ENCODE peak calls at places on chromosomes 16 and 17, in five cellular contexts. One of them, this sample, is unnamed. For H3K27me3, the result is how much of the 10 kb centered on the place peaks cover.

GRCh38 chr16:24609740-24610420 is 70.5 kb downstream of the RBBP6 start:
- DNase-seq in endodermal cell: peak
- DNase-seq in PC-3: no peak
- DNase-seq in CD4-positive, CD25-positive, alpha-beta regulatory T cell: no peak
- DNase-seq in uterus: peak
- DNase-seq in this sample: no peak

GRCh38 chr17:66602659-66603363 is 232.1 kb upstream of the CACNG5 start:
- DNase-seq in endodermal cell: peak
- DNase-seq in PC-3: no peak
- DNase-seq in CD4-positive, CD25-positive, alpha-beta regulatory T cell: no peak
- DNase-seq in uterus: peak
- DNase-seq in this sample: no peak

GRCh38 chr16:58264961-58265479 is 29.8 kb downstream of the PRSS54 start:
- DNase-seq in endodermal cell: no peak
- DNase-seq in PC-3: peak
- DNase-seq in CD4-positive, CD25-positive, alpha-beta regulatory T cell: no peak
- DNase-seq in uterus: no peak
- DNase-seq in this sample: no peak

GRCh38 chr17:21214777-21215541 is 998 bp upstream of the TMEM11 start:
- DNase-seq in endodermal cell: peak
- DNase-seq in PC-3: peak
- DNase-seq in CD4-positive, CD25-positive, alpha-beta regulatory T cell: no peak
- DNase-seq in uterus: no peak
- DNase-seq in this sample: no peak

GRCh38 chr16:58037365-58038057 is 12.0 kb downstream of the MMP15 start:
- DNase-seq in endodermal cell: no peak
- DNase-seq in PC-3: no peak
- DNase-seq in CD4-positive, CD25-positive, alpha-beta regulatory T cell: no peak
- DNase-seq in uterus: no peak
- DNase-seq in this sample: no peak

GRCh38 chr16:89484923-89485679 is 5.3 kb downstream of the ANKRD11 start:
- DNase-seq in endodermal cell: peak
- DNase-seq in PC-3: no peak
- DNase-seq in CD4-positive, CD25-positive, alpha-beta regulatory T cell: peak
- DNase-seq in uterus: no peak
- DNase-seq in this sample: peak

GRCh38 chr17:28901866-28902818 is 737 bp downstream of the DHRS13 start:
- DNase-seq in endodermal cell: no peak
- DNase-seq in PC-3: no peak
- DNase-seq in CD4-positive, CD25-positive, alpha-beta regulatory T cell: peak
- DNase-seq in uterus: peak
- DNase-seq in this sample: no peak

GRCh38 chr16:83400234-83400633 is 407.5 kb upstream of the HSBP1 start:
- DNase-seq in endodermal cell: peak
- DNase-seq in PC-3: no peak
- DNase-seq in CD4-positive, CD25-positive, alpha-beta regulatory T cell: no peak
- DNase-seq in uterus: no peak
- DNase-seq in this sample: no peak

GRCh38 chr17:36212958-36213357 is 2.1 kb downstream of the CCL4L2 start:
- DNase-seq in endodermal cell: peak
- DNase-seq in PC-3: no peak
- DNase-seq in CD4-positive, CD25-positive, alpha-beta regulatory T cell: no peak
- DNase-seq in uterus: no peak
- DNase-seq in this sample: no peak

GRCh38 chr16:12339686-12340085 is 363.2 kb downstream of the SNX29 start:
- DNase-seq in endodermal cell: no peak
- DNase-seq in PC-3: no peak
- DNase-seq in CD4-positive, CD25-positive, alpha-beta regulatory T cell: no peak
- DNase-seq in uterus: no peak
- DNase-seq in this sample: no peak

GRCh38 chr17:27975146-27976011 is 67.1 kb upstream of the NLK start:
- DNase-seq in endodermal cell: peak
- DNase-seq in PC-3: peak
- DNase-seq in CD4-positive, CD25-positive, alpha-beta regulatory T cell: no peak
- DNase-seq in uterus: no peak
- DNase-seq in this sample: no peak

GRCh38 chr17:68753985-68754769 is 153.0 kb upstream of the FAM20A start:
- DNase-seq in endodermal cell: no peak
- DNase-seq in PC-3: no peak
- DNase-seq in CD4-positive, CD25-positive, alpha-beta regulatory T cell: no peak
- DNase-seq in uterus: no peak
- DNase-seq in this sample: no peak

GRCh38 chr16:76946879-76947278 is 244.1 kb upstream of the MON1B start:
- DNase-seq in endodermal cell: no peak
- DNase-seq in PC-3: peak
- DNase-seq in CD4-positive, CD25-positive, alpha-beta regulatory T cell: no peak
- DNase-seq in uterus: no peak
- DNase-seq in this sample: no peak

GRCh38 chr17:7004398-7005253 is 7.8 kb upstream of the RNASEK start:
- DNase-seq in endodermal cell: peak
- DNase-seq in PC-3: peak
- DNase-seq in CD4-positive, CD25-positive, alpha-beta regulatory T cell: peak
- DNase-seq in uterus: no peak
- DNase-seq in this sample: peak

GRCh38 chr17:5499790-5500189 is 13.4 kb downstream of the MIS12 start:
- DNase-seq in endodermal cell: peak
- DNase-seq in PC-3: no peak
- DNase-seq in CD4-positive, CD25-positive, alpha-beta regulatory T cell: no peak
- DNase-seq in uterus: peak
- DNase-seq in this sample: no peak

GRCh38 chr16:84839054-84839453 is 19.3 kb downstream of the CRISPLD2 start:
- DNase-seq in endodermal cell: no peak
- DNase-seq in PC-3: peak
- DNase-seq in CD4-positive, CD25-positive, alpha-beta regulatory T cell: no peak
- DNase-seq in uterus: no peak
- DNase-seq in this sample: no peak

GRCh38 chr16:85986931-85987749 is 88.2 kb downstream of the IRF8 start:
- DNase-seq in endodermal cell: peak
- DNase-seq in PC-3: no peak
- DNase-seq in CD4-positive, CD25-positive, alpha-beta regulatory T cell: peak
- DNase-seq in uterus: no peak
- DNase-seq in this sample: peak

GRCh38 chr17:7916799-7917198 is 710 bp upstream of the RNF227 start:
- DNase-seq in endodermal cell: peak
- DNase-seq in PC-3: no peak
- DNase-seq in CD4-positive, CD25-positive, alpha-beta regulatory T cell: no peak
- DNase-seq in uterus: peak
- DNase-seq in this sample: no peak

GRCh38 chr16:46745594-46745993 is 2.5 kb downstream of the MYLK3 start:
- DNase-seq in endodermal cell: peak
- DNase-seq in PC-3: no peak
- DNase-seq in CD4-positive, CD25-positive, alpha-beta regulatory T cell: no peak
- DNase-seq in uterus: no peak
- DNase-seq in this sample: no peak

GRCh38 chr16:71345031-71345430 is 13.5 kb upstream of the CALB2 start:
- DNase-seq in endodermal cell: no peak
- DNase-seq in PC-3: no peak
- DNase-seq in CD4-positive, CD25-positive, alpha-beta regulatory T cell: no peak
- DNase-seq in uterus: no peak
- DNase-seq in this sample: no peak

GRCh38 chr17:4040784-4041183 is 76.5 kb upstream of the ATP2A3 start:
- DNase-seq in endodermal cell: no peak
- DNase-seq in PC-3: no peak
- DNase-seq in CD4-positive, CD25-positive, alpha-beta regulatory T cell: no peak
- DNase-seq in uterus: no peak
- DNase-seq in this sample: no peak

GRCh38 chr16:10692470-10692869 is 2.3 kb downstream of the TEKT5 start:
- DNase-seq in endodermal cell: no peak
- DNase-seq in PC-3: no peak
- DNase-seq in CD4-positive, CD25-positive, alpha-beta regulatory T cell: no peak
- DNase-seq in uterus: no peak
- DNase-seq in this sample: no peak

GRCh38 chr16:82980810-82981209 is 354.0 kb downstream of the CDH13 start:
- DNase-seq in endodermal cell: no peak
- DNase-seq in PC-3: no peak
- DNase-seq in CD4-positive, CD25-positive, alpha-beta regulatory T cell: no peak
- DNase-seq in uterus: no peak
- DNase-seq in this sample: no peak

GRCh38 chr16:11350531-11351335 is 5.5 kb downstream of the RMI2 start:
- DNase-seq in endodermal cell: no peak
- DNase-seq in PC-3: peak
- DNase-seq in CD4-positive, CD25-positive, alpha-beta regulatory T cell: no peak
- DNase-seq in uterus: no peak
- DNase-seq in this sample: no peak

GRCh38 chr16:86573646-86574508 is 4.5 kb upstream of the FOXL1 start:
- DNase-seq in endodermal cell: peak
- DNase-seq in PC-3: no peak
- DNase-seq in CD4-positive, CD25-positive, alpha-beta regulatory T cell: no peak
- DNase-seq in uterus: no peak
- DNase-seq in this sample: no peak

DNA sequence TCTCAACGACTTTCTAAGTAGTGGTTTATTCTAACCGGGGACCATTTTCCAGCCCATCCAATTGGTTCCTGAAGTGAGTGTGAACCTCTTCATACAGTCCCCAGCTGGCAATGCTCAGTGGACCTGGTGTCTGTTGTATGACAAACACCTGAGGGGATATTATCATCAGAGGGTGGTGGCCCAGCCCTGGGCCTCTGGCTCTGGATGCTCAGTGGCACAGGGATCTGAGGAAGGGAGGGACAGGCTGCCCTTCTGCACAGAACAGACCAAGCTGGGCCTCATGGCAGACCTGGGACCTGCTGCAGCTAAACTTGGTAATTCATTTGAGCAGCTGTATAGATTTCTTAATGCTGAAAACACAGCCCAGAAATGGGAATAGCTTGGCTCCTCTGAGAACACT is 72.6 kb downstream of the IRX5 start:
- DNase-seq in endodermal cell: no peak
- DNase-seq in PC-3: no peak
- DNase-seq in CD4-positive, CD25-positive, alpha-beta regulatory T cell: no peak
- DNase-seq in uterus: no peak
- DNase-seq in this sample: no peak
- H3K27me3 ChIP-seq in endodermal cell: under half
- H3K27me3 ChIP-seq in PC-3: under half
- H3K27me3 ChIP-seq in CD4-positive, CD25-positive, alpha-beta regulatory T cell: under half
- H3K27me3 ChIP-seq in uterus: under half
- H3K27me3 ChIP-seq in this sample: under half

DNA sequence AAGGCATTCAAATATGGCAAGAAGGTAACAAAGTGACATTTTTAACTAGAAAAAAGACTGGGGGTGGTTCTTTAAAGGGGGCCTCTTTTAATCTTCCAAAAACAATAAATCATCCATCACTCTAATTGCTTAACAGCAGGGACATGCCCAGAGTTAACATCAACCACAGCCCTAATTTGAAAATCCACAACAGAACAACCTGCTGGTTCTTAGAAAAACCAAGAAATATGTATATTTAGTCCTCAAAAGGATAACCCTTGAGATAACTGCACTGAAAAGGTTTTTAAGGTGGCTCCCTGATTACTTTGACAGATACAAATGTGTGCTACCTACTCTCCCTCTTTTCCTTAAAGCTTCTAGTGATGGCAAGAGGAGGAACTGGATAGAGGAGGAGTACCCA is 54.4 kb downstream of the N4BP1 start:
- DNase-seq in endodermal cell: no peak
- DNase-seq in PC-3: no peak
- DNase-seq in CD4-positive, CD25-positive, alpha-beta regulatory T cell: no peak
- DNase-seq in uterus: no peak
- DNase-seq in this sample: no peak
- H3K27ac ChIP-seq in endodermal cell: no peak
- H3K27ac ChIP-seq in PC-3: no peak
- H3K27ac ChIP-seq in CD4-positive, CD25-positive, alpha-beta regulatory T cell: no peak
- H3K27ac ChIP-seq in uterus: no peak
- H3K27ac ChIP-seq in this sample: no peak

DNA sequence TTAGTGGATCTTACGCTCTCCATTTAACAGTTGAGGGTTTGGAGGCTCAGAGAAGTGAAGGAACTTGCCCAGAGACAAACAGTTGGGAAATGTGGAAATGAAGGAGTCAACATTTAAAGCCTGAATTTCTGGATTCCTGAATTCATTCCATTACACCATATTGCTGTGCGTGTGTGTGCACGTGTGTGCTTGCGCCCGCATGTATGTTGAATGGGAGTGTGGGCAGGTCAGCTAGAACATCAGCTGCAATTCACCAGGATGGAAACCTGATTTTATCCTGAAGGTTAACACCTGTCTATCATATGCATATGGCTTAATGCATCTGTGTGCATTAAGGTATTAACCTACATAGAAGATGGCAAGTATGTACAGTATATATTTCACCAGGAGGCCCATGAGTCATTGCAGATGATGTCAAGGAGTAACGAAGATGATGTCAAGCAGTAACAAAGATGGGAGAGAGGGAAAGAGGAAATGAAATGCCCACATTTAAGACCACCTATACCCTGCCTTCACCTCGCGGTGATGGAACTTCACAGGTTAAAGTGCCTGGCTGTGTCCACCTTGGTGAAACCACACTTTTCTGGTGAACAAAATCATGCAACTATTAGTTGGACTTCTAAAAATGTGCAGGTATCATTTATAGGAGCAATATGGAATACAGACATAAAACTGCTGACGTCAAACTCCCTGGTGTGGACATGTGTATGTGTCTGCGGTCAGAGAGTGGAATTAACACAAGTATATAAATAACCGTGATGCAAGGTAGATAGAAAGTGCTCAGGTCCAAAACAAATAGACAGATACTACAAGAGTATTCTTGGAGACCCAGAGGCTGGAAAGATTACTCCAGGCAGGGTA is 832 bp upstream of the ADAP2 start:
- DNase-seq in endodermal cell: no peak
- DNase-seq in PC-3: no peak
- DNase-seq in CD4-positive, CD25-positive, alpha-beta regulatory T cell: no peak
- DNase-seq in uterus: no peak
- DNase-seq in this sample: no peak
- H3K4me3 ChIP-seq in endodermal cell: peak
- H3K4me3 ChIP-seq in PC-3: peak
- H3K4me3 ChIP-seq in CD4-positive, CD25-positive, alpha-beta regulatory T cell: no peak
- H3K4me3 ChIP-seq in uterus: peak
- H3K4me3 ChIP-seq in this sample: no peak

DNA sequence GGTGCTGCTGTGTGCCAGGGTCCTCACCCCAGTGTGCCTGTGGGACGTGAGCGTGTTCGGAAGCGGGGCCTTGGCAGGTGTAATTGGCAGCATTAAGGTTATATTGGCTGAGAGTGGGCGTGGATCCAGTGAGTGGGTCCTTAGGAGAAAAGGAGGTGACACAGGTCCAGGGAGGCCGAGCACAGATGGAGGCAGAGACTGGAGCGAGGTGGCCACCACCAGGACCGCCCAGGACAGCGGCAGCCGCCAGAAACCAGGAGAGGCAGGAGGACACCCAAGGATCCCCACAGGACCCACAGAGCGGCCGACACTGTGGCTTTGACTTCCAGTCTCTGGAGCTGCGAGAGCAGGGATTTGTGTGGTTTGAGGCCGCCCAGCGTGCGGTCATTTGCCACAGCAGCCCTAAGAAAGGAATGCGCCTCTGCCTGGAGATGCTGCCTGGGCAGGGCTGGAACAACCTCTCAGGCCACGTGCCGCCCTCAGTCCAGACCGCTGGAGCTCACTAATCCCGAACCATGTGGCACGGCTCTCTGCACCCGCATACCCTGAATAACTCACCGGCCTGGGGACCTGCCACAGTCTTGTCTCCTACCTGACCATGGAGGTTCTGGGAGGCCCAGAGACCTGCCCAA is 45.3 kb downstream of the SOX8 start:
- DNase-seq in endodermal cell: no peak
- DNase-seq in PC-3: no peak
- DNase-seq in CD4-positive, CD25-positive, alpha-beta regulatory T cell: no peak
- DNase-seq in uterus: no peak
- DNase-seq in this sample: no peak
- H3K27me3 ChIP-seq in endodermal cell: under half
- H3K27me3 ChIP-seq in PC-3: under half
- H3K27me3 ChIP-seq in CD4-positive, CD25-positive, alpha-beta regulatory T cell: under half
- H3K27me3 ChIP-seq in uterus: under half
- H3K27me3 ChIP-seq in this sample: under half

GRCh38 chr16:48498761-48499600 is 111.0 kb downstream of the N4BP1 start:
- DNase-seq in endodermal cell: no peak
- DNase-seq in PC-3: peak
- DNase-seq in CD4-positive, CD25-positive, alpha-beta regulatory T cell: no peak
- DNase-seq in uterus: peak
- DNase-seq in this sample: no peak
- H3K27ac ChIP-seq in endodermal cell: no peak
- H3K27ac ChIP-seq in PC-3: no peak
- H3K27ac ChIP-seq in CD4-positive, CD25-positive, alpha-beta regulatory T cell: no peak
- H3K27ac ChIP-seq in uterus: peak
- H3K27ac ChIP-seq in this sample: no peak

This sample was measured in naive thymus-derived CD4-positive, alpha-beta T cell.